ENCODE peak calls at places on chromosomes 5 and 9, in five cellular contexts. J, W, T, M and E are unnamed samples.

GRCh38 chr9:77402286-77402685 is 225.0 kb downstream of the VPS13A start:
- DNase-seq in J (no peak), W (no peak), T (no peak), M (no peak), E (no peak)

GRCh38 chr5:173339286-173339685 is 11.1 kb upstream of the STC2 start:
- DNase-seq in J (no peak), W (no peak), T (no peak), M (no peak), E (no peak)

GRCh38 chr9:9492506-9492905 is 1120.3 kb downstream of the PTPRD start:
- DNase-seq in J (no peak), W (no peak), T (no peak), M (no peak), E (no peak)

GRCh38 chr5:6417657-6418056 is 31.0 kb upstream of the UBE2QL1 start:
- DNase-seq in J (no peak), W (no peak), T (no peak), M (no peak), E (no peak)

GRCh38 chr5:157188270-157188669 is 7.6 kb downstream of the ITK start:
- DNase-seq in J (peak; percentile 37), W (no peak), T (no peak), M (no peak), E (no peak)

GRCh38 chr9:124764774-124765438 is 6.2 kb downstream of the NR6A1 start:
- DNase-seq in J (no peak), W (no peak), T (no peak), M (no peak), E (no peak)

GRCh38 chr9:92141144-92142129 is 26.2 kb upstream of the SPTLC1 start:
- DNase-seq in J (no peak), W (peak; percentile 26), T (no peak), M (no peak), E (peak; percentile 66)

GRCh38 chr5:37370550-37370863 is 399 bp downstream of the NUP155 start:
- DNase-seq in J (no peak), W (no peak), T (no peak), M (peak; percentile 5), E (peak; percentile 29)

GRCh38 chr5:38650540-38651275 is 94.3 kb upstream of the LIFR start:
- DNase-seq in J (no peak), W (peak; percentile 21), T (no peak), M (no peak), E (no peak)

GRCh38 chr9:112338561-112338960 is 5.1 kb upstream of the PTBP3 start:
- DNase-seq in J (no peak), W (peak; percentile 58), T (no peak), M (no peak), E (peak; percentile 14)

GRCh38 chr5:142831019-142831403 is 60.8 kb downstream of the ARHGAP26 start:
- DNase-seq in J (no peak), W (no peak), T (no peak), M (no peak), E (no peak)

GRCh38 chr9:117722108-117722761 is 18.0 kb downstream of the TLR4 start:
- DNase-seq in J (no peak), W (no peak), T (no peak), M (no peak), E (no peak)

GRCh38 chr9:18905883-18906649 is 126.9 kb downstream of the SAXO1 start:
- DNase-seq in J (no peak), W (no peak), T (no peak), M (no peak), E (no peak)